ENCODE peak calls at places on chromosomes 3 and 15, in five cellular contexts. R, C, W, O and S are unnamed samples. For H3K4me1, the result is how much of the 10 kb centered on the place peaks cover.

GRCh38 chr15:64009798-64010241 is 36.5 kb downstream of the DAPK2 start:
- DNase-seq in R (no peak), C (no peak), O (peak), W (no peak), S (no peak)

GRCh38 chr15:95972136-95972553 is 358.4 kb upstream of the NR2F2 start:
- DNase-seq in O (peak), R (no peak), W (no peak), C (no peak), S (no peak)

GRCh38 chr3:144407290-144407689 is 435.7 kb downstream of the DIPK2A start:
- DNase-seq in R (no peak), W (no peak), C (no peak), O (no peak), S (no peak)

GRCh38 chr3:138089091-138089490 is 26.3 kb downstream of the DZIP1L start:
- DNase-seq in C (no peak), W (no peak), R (no peak), O (peak), S (no peak)

GRCh38 chr15:56901931-56902330 is 16.5 kb upstream of the TCF12 start:
- DNase-seq in R (no peak), O (no peak), W (no peak), C (no peak), S (no peak)

GRCh38 chr3:72761410-72761809 is 86.8 kb downstream of the SHQ1 start:
- DNase-seq in R (no peak), C (no peak), W (no peak), O (no peak), S (no peak)

GRCh38 chr3:139312959-139313358 is 30.9 kb upstream of the MRPS22 start:
- DNase-seq in C (no peak), W (no peak), R (no peak), O (peak), S (no peak)

GRCh38 chr3:129657261-129658046 is 51.0 kb upstream of the PLXND1 start:
- DNase-seq in W (no peak), O (peak), R (no peak), C (no peak), S (no peak)

GRCh38 chr15:45157056-45157455 is 27.3 kb downstream of the DUOX1 start:
- DNase-seq in W (no peak), O (peak), R (no peak), C (no peak), S (no peak)

GRCh38 chr3:126549861-126550487 is 8.8 kb downstream of the C3orf22 start:
- DNase-seq in O (no peak), R (no peak), W (peak), C (no peak), S (no peak)

GRCh38 chr15:39438795-39439577 is 141.9 kb upstream of the THBS1 start:
- DNase-seq in C (no peak), R (no peak), O (peak), W (peak), S (no peak)

GRCh38 chr15:29345549-29346525 is 76.2 kb upstream of the NSMCE3 start:
- DNase-seq in W (no peak), C (no peak), O (no peak), R (no peak), S (no peak)

GRCh38 chr15:61888074-61888780 is 172.0 kb downstream of the VPS13C start:
- DNase-seq in O (no peak), R (no peak), C (no peak), W (no peak), S (no peak)

GRCh38 chr3:46856576-46857471 is 6.4 kb downstream of the MYL3 start:
- DNase-seq in O (no peak), R (peak), C (no peak), W (peak), S (no peak)

GRCh38 chr3:15637131-15637951 is 35.8 kb downstream of the BTD start:
- DNase-seq in O (peak), R (no peak), W (no peak), C (no peak), S (no peak)

GRCh38 chr15:63946524-63947065 is 99.7 kb downstream of the DAPK2 start:
- DNase-seq in C (no peak), O (no peak), R (no peak), W (no peak), S (no peak)

DNA sequence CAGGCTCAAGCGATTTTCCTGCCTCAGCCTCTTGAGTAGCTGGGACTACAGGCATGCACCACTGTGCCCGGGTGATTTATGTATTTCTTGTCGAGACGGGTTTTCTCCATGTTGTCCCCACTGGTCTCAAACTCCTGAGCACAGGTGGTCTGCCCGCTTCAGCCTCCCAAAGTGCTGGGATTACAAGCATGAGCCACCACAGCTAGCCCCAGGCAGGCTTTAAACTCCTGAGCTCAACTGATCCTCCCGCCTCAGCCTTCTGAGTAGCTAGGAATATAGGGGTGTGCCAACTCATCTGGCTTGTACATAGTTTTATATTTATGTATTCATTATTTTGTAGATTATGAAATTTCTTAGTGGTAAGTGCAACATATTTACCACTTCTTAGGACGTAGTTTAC is 198.8 kb upstream of the MCTP2 start:
- DNase-seq in W (no peak), C (no peak), O (no peak), R (no peak), S (no peak)
- H3K4me1 ChIP-seq in W (under half), C (under half), O (under half), R (under half), S (under half)

GRCh38 chr3:127722928-127723603 is 50.3 kb downstream of the ABTB1 start:
- DNase-seq in O (no peak), R (no peak), C (no peak), W (no peak), S (no peak)
- H3K27ac ChIP-seq in O (no peak), R (peak), C (no peak), W (peak), S (peak)

GRCh38 chr15:78800189-78800588 is 11.1 kb downstream of the ADAMTS7 start:
- DNase-seq in W (no peak), R (no peak), C (no peak), O (no peak), S (no peak)

GRCh38 chr15:78795043-78795442 is 16.2 kb downstream of the ADAMTS7 start:
- DNase-seq in C (no peak), R (no peak), W (no peak), O (no peak), S (no peak)

GRCh38 chr15:78800806-78801205 is 10.5 kb downstream of the ADAMTS7 start:
- DNase-seq in O (no peak), R (no peak), W (no peak), C (no peak), S (no peak)

GRCh38 chr15:78791357-78791756 is 19.9 kb downstream of the ADAMTS7 start:
- DNase-seq in C (no peak), R (no peak), W (no peak), O (no peak), S (no peak)

GRCh38 chr15:78796510-78796909 is 14.8 kb downstream of the ADAMTS7 start:
- DNase-seq in W (no peak), R (no peak), O (no peak), C (no peak), S (no peak)
- H3K4me1 ChIP-seq in W (under half), R (under half), O (under half), C (under half), S (under half)

DNA sequence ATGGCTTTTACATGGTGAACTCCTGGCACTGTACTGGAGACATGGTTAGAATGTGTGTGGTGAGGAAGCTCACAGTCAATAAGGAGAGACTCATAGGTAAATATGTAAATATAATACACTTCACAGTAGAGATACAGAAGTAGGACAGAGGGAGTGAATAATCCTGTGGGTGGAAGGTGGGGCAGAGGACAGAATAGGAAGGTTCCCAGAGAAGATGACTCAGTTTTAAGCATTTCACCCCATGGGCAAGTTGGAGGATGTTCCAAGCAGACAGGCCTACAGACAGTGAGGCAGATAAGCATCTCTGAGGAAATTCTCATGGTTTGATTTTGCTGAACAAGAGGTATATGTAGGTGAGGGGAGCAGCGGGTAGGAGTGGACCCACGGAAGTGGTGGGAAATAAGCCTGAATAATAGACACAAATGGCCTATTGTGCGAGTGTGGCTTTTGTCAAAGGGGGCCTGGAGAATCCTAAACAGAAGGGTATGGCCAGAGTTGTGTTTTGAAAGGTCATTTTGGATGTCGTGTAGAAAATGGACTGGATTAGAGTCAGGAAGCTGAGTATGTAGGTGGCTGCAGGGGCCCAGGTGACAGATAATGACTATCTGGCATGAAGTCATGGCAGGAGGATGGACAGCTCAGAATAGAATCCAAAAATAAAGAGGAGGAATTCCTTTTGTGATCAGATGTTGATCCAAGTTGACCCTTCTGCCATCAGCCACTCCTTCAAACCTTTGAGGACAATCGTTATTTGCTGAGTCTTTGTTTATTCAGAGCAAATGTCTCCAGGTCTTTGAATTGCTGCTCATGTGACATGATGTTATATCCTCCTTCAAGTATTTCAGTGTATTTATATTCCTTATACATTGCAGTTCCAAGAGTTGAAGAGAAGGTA is 97.3 kb upstream of the THRB start:
- DNase-seq in C (no peak), W (no peak), O (peak), R (no peak), S (no peak)
- H3K27ac ChIP-seq in C (no peak), W (no peak), O (no peak), R (no peak), S (no peak)

GRCh38 chr3:100045696-100046095 is 68.6 kb downstream of the FILIP1L start:
- DNase-seq in O (peak), W (no peak), R (peak), C (no peak), S (peak)
- H3K4me1 ChIP-seq in O (half or more), W (under half), R (half or more), C (under half), S (half or more)

DNA sequence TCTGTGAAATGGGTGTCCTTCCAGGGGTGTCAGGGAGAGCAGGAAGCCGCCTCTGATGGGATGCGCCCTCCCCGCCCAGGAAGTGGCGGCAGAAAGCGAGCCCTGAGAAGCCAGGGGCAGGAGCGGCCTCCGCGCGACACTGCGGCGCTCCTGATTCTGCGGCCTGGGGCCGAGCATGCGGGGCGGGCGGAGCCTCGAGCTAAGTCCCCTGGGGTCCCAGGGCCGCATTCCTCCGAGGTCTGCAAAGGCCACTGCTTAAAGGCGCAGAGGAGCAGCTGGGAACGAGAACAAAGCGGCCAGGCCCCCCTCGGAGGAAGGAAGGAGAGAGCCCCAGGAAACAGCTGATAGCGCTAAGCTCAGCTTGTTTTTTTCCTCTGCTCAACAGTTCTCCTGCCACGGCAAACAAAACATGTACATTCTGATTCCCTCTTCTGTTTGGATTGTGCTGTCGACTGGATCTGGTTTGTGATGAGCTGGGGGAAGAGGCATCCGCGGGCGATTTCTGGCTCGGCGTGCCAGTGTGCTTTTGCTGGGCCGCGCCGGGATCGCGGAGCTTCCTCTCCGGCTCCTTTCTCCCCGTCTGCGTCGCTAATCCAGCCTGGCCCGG is 34.1 kb downstream of the GRK7 start:
- DNase-seq in C (no peak), R (peak), O (peak), W (peak), S (peak)
- H3K27ac ChIP-seq in C (peak), R (peak), O (peak), W (peak), S (peak)

GRCh38 chr15:68790910-68791309 is 29.8 kb downstream of the ANP32A start:
- DNase-seq in O (no peak), R (no peak), C (no peak), W (no peak), S (no peak)
- H3K4me1 ChIP-seq in O (under half), R (half or more), C (under half), W (half or more), S (under half)

GRCh38 chr15:52158084-52158765 is 33.0 kb downstream of the GNB5 start:
- DNase-seq in C (no peak), W (no peak), R (no peak), O (no peak), S (no peak)
- H3K27ac ChIP-seq in C (no peak), W (no peak), R (no peak), O (no peak), S (no peak)

GRCh38 chr3:101069796-101070195 is 76.6 kb upstream of the ABI3BP start:
- DNase-seq in O (peak), C (no peak), W (no peak), R (no peak), S (no peak)
- H3K4me1 ChIP-seq in O (under half), C (under half), W (under half), R (under half), S (under half)